ENCODE peak calls at places on chromosomes 2 and 18, in ten cellular contexts. B is NCI-H1105; V is KBM-7; M is heart left ventricle; A is OCI-LY7; S is foreskin keratinocyte; F is AG09319; Y is EH; Q is activated CD8-positive, alpha-beta memory T cell treated with anti-CD3 and anti-CD28 coated beads, Interleukin-2, amount 50 U/mL, for 48 hours; T is T1000. E is an unnamed sample.

GRCh38 chr18:72541871-72542690 is 2.1 kb downstream of the CBLN2 start:
- DNase-seq in F (no peak), S (no peak), Y (no peak), Q (no peak), M (no peak), V (no peak), B (peak; percentile 29), A (no peak), T (peak; percentile 25), E (peak; percentile 16)

GRCh38 chr2:219199470-219200211 is 6.9 kb upstream of the ZFAND2B start:
- DNase-seq in T (no peak), S (no peak), A (no peak), Y (no peak), Q (no peak), F (no peak), M (no peak), V (no peak), B (no peak), E (no peak)

GRCh38 chr18:62198259-62198658 is 11.2 kb downstream of the RELCH start:
- DNase-seq in M (no peak), Q (no peak), T (no peak), V (no peak), A (no peak), B (no peak), Y (no peak), S (peak; percentile 31), F (no peak), E (peak; percentile 23)

GRCh38 chr18:907171-907879 is 2.7 kb downstream of the ADCYAP1 start:
- DNase-seq in T (no peak), Y (no peak), A (no peak), Q (peak; percentile 57), M (no peak), F (no peak), B (no peak), V (no peak), S (no peak), E (no peak)

GRCh38 chr18:79071037-79071960 is 2.1 kb downstream of the ATP9B start:
- DNase-seq in V (peak; percentile 54), A (peak; percentile 21), F (no peak), B (no peak), S (no peak), T (no peak), Y (peak; percentile 3), Q (no peak), M (no peak), E (peak; percentile 50)

GRCh38 chr18:24397131-24397693 is 412 bp downstream of the OSBPL1A start:
- DNase-seq in Q (peak; percentile 67), V (peak; percentile 76), A (peak; percentile 4), T (peak; percentile 74), F (peak; percentile 39), Y (peak; percentile 74), M (no peak), S (peak; percentile 47), B (peak; percentile 65), E (peak; percentile 77)

GRCh38 chr2:30425326-30425725 is 21.7 kb upstream of the LCLAT1 start:
- DNase-seq in Q (no peak), S (no peak), F (no peak), T (no peak), V (no peak), B (no peak), M (no peak), A (no peak), Y (peak; percentile 88), E (no peak)

GRCh38 chr2:134337617-134338016 is 83.7 kb downstream of the MGAT5 start:
- DNase-seq in V (no peak), A (no peak), F (no peak), Y (no peak), S (no peak), B (no peak), Q (no peak), M (no peak), T (no peak), E (no peak)

GRCh38 chr18:69082497-69082896 is 284.6 kb downstream of the CCDC102B start:
- DNase-seq in M (no peak), S (no peak), Q (no peak), B (no peak), V (no peak), T (no peak), F (no peak), A (no peak), Y (no peak), E (no peak)

GRCh38 chr18:49621851-49622351 is 60.0 kb downstream of the LIPG start:
- DNase-seq in T (no peak), A (no peak), M (no peak), Q (no peak), F (no peak), B (no peak), Y (no peak), V (no peak), S (no peak), E (no peak)

GRCh38 chr2:11278219-11278618 is 66.2 kb downstream of the ROCK2 start:
- DNase-seq in V (no peak), T (no peak), B (no peak), Y (no peak), F (no peak), A (no peak), M (no peak), S (no peak), Q (no peak), E (no peak)

GRCh38 chr2:238902285-238902684 is 54.4 kb downstream of the TWIST2 start:
- DNase-seq in Q (no peak), Y (no peak), A (no peak), S (no peak), V (no peak), F (no peak), B (no peak), M (no peak), T (no peak), E (no peak)

GRCh38 chr2:26626606-26627005 is 14.6 kb downstream of the CIB4 start:
- DNase-seq in Y (no peak), V (no peak), T (no peak), Q (no peak), A (no peak), S (no peak), M (no peak), F (no peak), B (no peak), E (no peak)

GRCh38 chr2:223896751-223897320 is 48.3 kb downstream of the WDFY1 start:
- DNase-seq in T (no peak), F (no peak), Q (no peak), V (no peak), Y (no peak), S (no peak), A (peak; percentile 63), B (no peak), M (no peak), E (no peak)

GRCh38 chr2:30223413-30223874 is 7.9 kb upstream of the LBH start:
- DNase-seq in M (no peak), B (no peak), A (peak; percentile 66), V (peak; percentile 45), S (no peak), T (no peak), Q (peak; percentile 49), Y (no peak), F (no peak), E (no peak)

GRCh38 chr2:147740211-147740927 is 104.5 kb upstream of the ACVR2A start:
- DNase-seq in A (no peak), Y (no peak), V (no peak), S (peak; percentile 28), F (no peak), B (no peak), M (no peak), T (no peak), Q (no peak), E (no peak)

GRCh38 chr2:149738771-149739170 is 151.2 kb upstream of the MMADHC start:
- DNase-seq in Q (no peak), Y (peak; percentile 62), M (no peak), F (no peak), S (no peak), A (no peak), V (no peak), B (no peak), T (no peak), E (no peak)

GRCh38 chr18:23131693-23132319 is 3.5 kb upstream of the CABLES1 start:
- DNase-seq in A (peak; percentile 88), V (peak; percentile 76), S (no peak), B (peak; percentile 58), Y (peak; percentile 80), Q (peak; percentile 72), F (peak; percentile 61), T (peak; percentile 33), M (peak; percentile 39), E (peak; percentile 90)

GRCh38 chr2:172889287-172889686 is 153.6 kb downstream of the RAPGEF4 start:
- DNase-seq in F (no peak), M (no peak), T (no peak), A (no peak), B (peak; percentile 81), V (no peak), Q (no peak), Y (no peak), S (no peak), E (no peak)

GRCh38 chr2:46690825-46691224 is 211.5 kb downstream of the TMEM247 start:
- DNase-seq in V (no peak), F (no peak), Q (no peak), A (no peak), T (peak; percentile 8), B (no peak), M (no peak), Y (peak; percentile 97), S (no peak), E (no peak)

GRCh38 chr18:69951182-69951581 is 3.5 kb upstream of the CD226 start:
- DNase-seq in Y (peak; percentile 84), B (no peak), T (no peak), V (no peak), M (no peak), S (no peak), F (no peak), A (no peak), Q (no peak), E (no peak)

GRCh38 chr2:45610281-45611019 is 617 bp downstream of the SRBD1 start:
- DNase-seq in V (peak; percentile 79), Y (peak; percentile 72), Q (peak; percentile 64), B (peak; percentile 44), T (peak; percentile 33), F (peak; percentile 22), A (peak; percentile 57), S (peak; percentile 66), M (peak; percentile 47), E (peak; percentile 69)

GRCh38 chr18:71849407-71849806 is 694.7 kb downstream of the CBLN2 start:
- DNase-seq in A (no peak), F (no peak), S (no peak), V (peak; percentile 0), Q (no peak), B (no peak), Y (no peak), T (no peak), M (no peak), E (no peak)

GRCh38 chr2:183284606-183285005 is 160.4 kb downstream of the NUP35 start:
- DNase-seq in Y (peak; percentile 73), Q (no peak), T (peak; percentile 81), B (no peak), M (no peak), V (no peak), S (peak; percentile 99), F (no peak), A (no peak), E (no peak)

GRCh38 chr2:99643824-99644787 is 154.3 kb upstream of the REV1 start:
- DNase-seq in S (no peak), A (no peak), Y (peak; percentile 74), M (no peak), V (no peak), Q (no peak), B (no peak), F (peak; percentile 34), T (no peak), E (no peak)

GRCh38 chr2:211144078-211144477 is 587.7 kb downstream of the CPS1 start:
- DNase-seq in Q (no peak), M (no peak), S (no peak), A (no peak), V (no peak), B (no peak), Y (no peak), F (no peak), T (no peak), E (peak; percentile 8)

GRCh38 chr18:21740724-21741510 is at the start of gene MIB1:
- DNase-seq in A (peak; percentile 82), F (peak; percentile 91), V (peak; percentile 99), S (peak; percentile 88), M (peak; percentile 67), T (peak; percentile 98), Y (no peak), B (peak; percentile 99), Q (peak; percentile 99), E (peak; percentile 79)

GRCh38 chr18:25826823-25827617 is 263.4 kb downstream of the SS18 start:
- DNase-seq in Q (no peak), A (no peak), S (no peak), V (no peak), M (no peak), F (no peak), T (no peak), B (no peak), Y (peak; percentile 61), E (no peak)